ENCODE peak calls at places on chromosomes 7 and 10, in eight cellular contexts. S, Z, W, M, H, B, E and F are unnamed samples.

GRCh38 chr10:87733081-87733480 is 73.4 kb downstream of the PAPSS2 start:
- DNase-seq in W (no peak), Z (no peak), B (no peak), M (no peak), S (no peak), H (no peak), E (no peak), F (no peak)

GRCh38 chr10:89171263-89171872 is 35.7 kb downstream of the CH25H start:
- DNase-seq in M (no peak), W (no peak), B (peak), Z (no peak), H (no peak), E (no peak), S (no peak), F (no peak)

GRCh38 chr7:100503350-100503735 is 19.6 kb downstream of the NYAP1 start:
- DNase-seq in S (no peak), M (no peak), E (peak), Z (no peak), B (peak), H (no peak), W (peak), F (no peak)

GRCh38 chr7:131183611-131184119 is 144.0 kb upstream of the MKLN1 start:
- DNase-seq in S (peak), E (no peak), H (no peak), Z (no peak), B (peak), W (no peak), M (no peak), F (peak)

GRCh38 chr10:68508090-68508489 is 19.2 kb downstream of the SLC25A16 start:
- DNase-seq in M (no peak), W (no peak), H (no peak), E (no peak), B (no peak), S (no peak), Z (no peak), F (no peak)

GRCh38 chr10:60896033-60896432 is 48.0 kb downstream of the RHOBTB1 start:
- DNase-seq in S (no peak), Z (no peak), M (no peak), E (no peak), W (no peak), H (no peak), B (peak), F (no peak)

GRCh38 chr10:80500572-80501380 is 36.9 kb upstream of the SH2D4B start:
- DNase-seq in Z (no peak), M (peak), S (no peak), B (no peak), H (peak), W (no peak), E (no peak), F (peak)

GRCh38 chr7:46932656-46933424 is 649.1 kb downstream of the TNS3 start:
- DNase-seq in W (peak), E (peak), B (peak), Z (peak), M (no peak), H (no peak), S (peak), F (no peak)

GRCh38 chr7:28509256-28510021 is 97.1 kb downstream of the CREB5 start:
- DNase-seq in Z (no peak), E (peak), B (no peak), W (no peak), S (peak), H (no peak), M (peak), F (peak)

GRCh38 chr10:48670978-48671913 is 13.4 kb upstream of the WDFY4 start:
- DNase-seq in H (no peak), W (no peak), B (no peak), E (no peak), M (no peak), S (no peak), Z (no peak), F (peak)

GRCh38 chr10:24849537-24850299 is 102.7 kb downstream of the PRTFDC1 start:
- DNase-seq in B (no peak), W (no peak), S (peak), M (no peak), H (no peak), E (peak), Z (no peak), F (no peak)

GRCh38 chr7:140656548-140657515 is 15.9 kb upstream of the ADCK2 start:
- DNase-seq in Z (no peak), M (no peak), B (peak), S (peak), W (peak), H (no peak), E (no peak), F (peak)

GRCh38 chr10:93218386-93218785 is 144.7 kb downstream of the CYP26A1 start:
- DNase-seq in B (no peak), S (no peak), W (no peak), H (no peak), M (no peak), E (no peak), Z (no peak), F (no peak)

GRCh38 chr7:30183712-30184372 is 49.1 kb downstream of the MTURN start:
- DNase-seq in Z (no peak), S (no peak), W (no peak), E (no peak), H (no peak), M (no peak), B (no peak), F (no peak)

GRCh38 chr7:30179016-30179436 is 44.2 kb downstream of the MTURN start:
- DNase-seq in Z (no peak), W (no peak), B (no peak), M (peak), S (no peak), H (no peak), E (no peak), F (peak)

GRCh38 chr7:30182186-30182585 is 47.4 kb downstream of the MTURN start:
- DNase-seq in H (peak), S (no peak), E (no peak), W (no peak), M (no peak), B (no peak), Z (no peak), F (no peak)

GRCh38 chr7:30181211-30181610 is 46.4 kb downstream of the MTURN start:
- DNase-seq in B (no peak), W (no peak), E (no peak), M (no peak), H (no peak), S (no peak), Z (no peak), F (no peak)

GRCh38 chr7:30180718-30181117 is 45.9 kb downstream of the MTURN start:
- DNase-seq in B (no peak), H (no peak), E (no peak), M (no peak), Z (no peak), W (no peak), S (no peak), F (no peak)
- TF ChIP-seq CTCF in B (no peak), H (no peak), E (no peak), M (no peak), Z (no peak), W (no peak), S (no peak), F (no peak)

GRCh38 chr7:7989133-7989984 is 20.8 kb downstream of the GLCCI1 start:
- DNase-seq in Z (no peak), H (no peak), B (no peak), W (no peak), M (no peak), E (no peak), S (no peak), F (no peak)
- H3K4me3 ChIP-seq in Z (peak), H (peak), B (no peak), W (no peak), M (no peak), E (no peak), S (no peak), F (peak)

GRCh38 chr10:119754085-119754484 is 28.2 kb downstream of the INPP5F start:
- DNase-seq in M (no peak), H (no peak), B (no peak), Z (peak), S (no peak), E (no peak), W (no peak), F (no peak)

GRCh38 chr10:119749455-119749854 is 23.6 kb downstream of the INPP5F start:
- DNase-seq in Z (no peak), W (no peak), M (no peak), S (no peak), B (no peak), H (no peak), E (no peak), F (no peak)

GRCh38 chr10:119747940-119748339 is 22.1 kb downstream of the INPP5F start:
- DNase-seq in S (no peak), Z (no peak), W (no peak), B (no peak), M (no peak), E (no peak), H (no peak), F (no peak)

GRCh38 chr10:119748871-119749270 is 23.0 kb downstream of the INPP5F start:
- DNase-seq in E (no peak), W (no peak), H (no peak), S (no peak), B (no peak), Z (no peak), M (no peak), F (no peak)

GRCh38 chr10:119750391-119751230 is 24.8 kb downstream of the INPP5F start:
- DNase-seq in B (peak), S (peak), M (peak), H (peak), W (peak), E (peak), Z (peak), F (peak)
- TF ChIP-seq CTCF in B (peak), S (peak), M (peak), H (peak), W (peak), E (peak), Z (peak), F (peak)

DNA sequence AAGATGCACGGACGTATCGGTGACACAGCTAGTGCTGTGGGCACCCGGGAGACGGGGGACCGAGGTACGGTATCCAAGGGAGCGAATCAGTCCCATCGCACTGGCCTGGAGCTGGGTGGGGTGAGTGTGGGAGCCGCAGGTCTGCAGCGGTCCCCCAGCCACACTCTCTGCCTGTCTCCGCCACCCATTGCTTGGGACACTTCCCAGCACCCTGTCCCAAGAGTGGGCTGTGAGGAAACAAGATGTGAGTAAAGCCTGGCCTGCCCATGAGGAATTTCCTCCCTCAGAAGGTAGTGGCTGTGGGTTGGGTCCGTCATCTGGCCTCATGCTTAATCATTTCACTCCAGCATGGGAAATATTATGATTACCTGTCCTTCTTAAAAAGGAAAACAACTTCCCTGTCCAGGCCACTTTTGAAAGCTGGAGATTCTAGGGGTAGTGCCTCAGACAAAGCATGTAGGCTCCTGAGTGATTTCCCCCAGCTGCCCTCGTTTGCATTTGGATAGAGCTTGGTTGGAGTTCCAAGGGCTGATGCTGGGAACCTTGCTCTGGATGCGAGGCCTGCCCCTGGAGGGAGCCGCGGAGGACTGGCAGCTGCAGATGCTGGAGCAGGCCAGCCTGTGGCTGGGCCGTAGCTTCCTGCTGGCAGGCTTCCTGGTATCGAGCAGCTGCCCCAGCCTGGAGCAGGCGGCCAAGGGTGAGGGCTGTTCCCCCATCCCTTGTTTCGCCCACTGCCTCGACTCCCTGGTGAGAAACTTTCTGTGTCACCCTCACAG is 6.2 kb upstream of the ACTR3C start:
- DNase-seq in E (no peak), W (no peak), Z (no peak), H (no peak), B (no peak), S (no peak), M (no peak), F (no peak)
- H3K4me3 ChIP-seq in E (no peak), W (no peak), Z (no peak), H (no peak), B (no peak), S (no peak), M (no peak), F (no peak)